ENCODE peak calls at places on chromosome 10, in five cellular contexts. C is brain microvascular endothelial cell, Y is sigmoid colon, E is foreskin keratinocyte, K is AG09309. G is an unnamed sample.

GRCh38 chr10:80453715-80454525 is at the start of gene TSPAN14:
- DNase-seq in C (peak), Y (peak), E (peak), K (no peak), G (peak)

GRCh38 chr10:78331391-78331922 is 297.8 kb downstream of the RPS24 start:
- DNase-seq in C (peak), Y (peak), E (no peak), K (no peak), G (no peak)

GRCh38 chr10:98195132-98195531 is 60.7 kb downstream of the R3HCC1L start:
- DNase-seq in C (no peak), Y (no peak), E (no peak), K (no peak), G (no peak)

GRCh38 chr10:13587367-13587766 is 602 bp downstream of the PRPF18 start:
- DNase-seq in C (no peak), Y (no peak), E (peak), K (no peak), G (peak)

GRCh38 chr10:106582291-106582690 is 582.2 kb downstream of the SORCS1 start:
- DNase-seq in C (no peak), Y (no peak), E (no peak), K (no peak), G (peak)

GRCh38 chr10:61021926-61022325 is 77.9 kb upstream of the RHOBTB1 start:
- DNase-seq in C (no peak), Y (no peak), E (no peak), K (no peak), G (no peak)

GRCh38 chr10:66215005-66215404 is 710.8 kb upstream of the LRRTM3 start:
- DNase-seq in C (no peak), Y (no peak), E (no peak), K (no peak), G (peak)

GRCh38 chr10:5486852-5487235 is 12.5 kb downstream of the CALML5 start:
- DNase-seq in C (no peak), Y (peak), E (no peak), K (no peak), G (no peak)

GRCh38 chr10:48700071-48700470 is 15.4 kb downstream of the WDFY4 start:
- DNase-seq in C (no peak), Y (no peak), E (no peak), K (no peak), G (no peak)

GRCh38 chr10:79068203-79068561 is 584 bp upstream of the ZMIZ1 start:
- DNase-seq in C (no peak), Y (no peak), E (no peak), K (no peak), G (peak)

GRCh38 chr10:86243651-86244155 is 122.9 kb downstream of the GRID1 start:
- DNase-seq in C (no peak), Y (no peak), E (no peak), K (no peak), G (no peak)

GRCh38 chr10:26790596-26790995 is 70.2 kb downstream of the ABI1 start:
- DNase-seq in C (peak), Y (no peak), E (no peak), K (peak), G (peak)

GRCh38 chr10:87734987-87735827 is 75.5 kb downstream of the PAPSS2 start:
- DNase-seq in C (peak), Y (no peak), E (peak), K (peak), G (peak)

GRCh38 chr10:86752311-86752710 is 4.1 kb upstream of the BMPR1A start:
- DNase-seq in C (no peak), Y (no peak), E (no peak), K (no peak), G (no peak)

DNA sequence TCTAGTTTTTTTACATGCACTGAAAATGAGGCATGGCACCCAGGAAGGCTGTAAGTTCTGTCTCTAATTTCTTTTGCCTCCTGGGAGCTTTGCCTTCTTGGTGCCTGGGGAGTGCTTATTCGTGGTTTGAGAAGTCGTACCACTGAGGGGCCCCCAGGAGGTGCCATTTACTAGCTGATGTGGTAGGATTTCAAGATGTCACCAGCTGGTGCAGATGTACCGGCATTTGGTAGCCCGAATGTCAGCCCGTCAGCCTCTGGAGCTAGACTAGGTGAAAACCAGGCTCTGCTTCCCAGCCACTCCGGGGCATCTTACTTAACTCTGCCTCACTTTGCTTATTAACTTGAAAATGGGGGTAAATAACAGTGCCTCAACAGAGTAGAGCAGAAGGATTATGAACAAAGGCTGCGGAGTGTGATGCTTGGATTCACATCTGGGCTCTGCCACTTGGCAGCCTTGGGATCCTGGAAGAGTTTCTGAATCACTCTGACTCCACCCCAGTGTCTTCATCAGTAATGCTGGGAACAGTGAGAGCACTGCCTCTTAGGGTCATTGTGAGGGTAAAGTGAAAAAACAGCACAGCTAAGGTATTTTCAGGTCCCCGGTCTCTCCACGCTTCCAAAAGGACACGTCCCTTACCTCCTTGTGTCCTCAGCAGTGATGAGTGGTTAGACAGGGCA is 31.4 kb upstream of the BTBD16 start:
- DNase-seq in C (peak), Y (no peak), E (no peak), K (peak), G (no peak)
- TF ChIP-seq CTCF in C (no peak), Y (no peak), E (no peak), K (no peak), G (no peak)

DNA sequence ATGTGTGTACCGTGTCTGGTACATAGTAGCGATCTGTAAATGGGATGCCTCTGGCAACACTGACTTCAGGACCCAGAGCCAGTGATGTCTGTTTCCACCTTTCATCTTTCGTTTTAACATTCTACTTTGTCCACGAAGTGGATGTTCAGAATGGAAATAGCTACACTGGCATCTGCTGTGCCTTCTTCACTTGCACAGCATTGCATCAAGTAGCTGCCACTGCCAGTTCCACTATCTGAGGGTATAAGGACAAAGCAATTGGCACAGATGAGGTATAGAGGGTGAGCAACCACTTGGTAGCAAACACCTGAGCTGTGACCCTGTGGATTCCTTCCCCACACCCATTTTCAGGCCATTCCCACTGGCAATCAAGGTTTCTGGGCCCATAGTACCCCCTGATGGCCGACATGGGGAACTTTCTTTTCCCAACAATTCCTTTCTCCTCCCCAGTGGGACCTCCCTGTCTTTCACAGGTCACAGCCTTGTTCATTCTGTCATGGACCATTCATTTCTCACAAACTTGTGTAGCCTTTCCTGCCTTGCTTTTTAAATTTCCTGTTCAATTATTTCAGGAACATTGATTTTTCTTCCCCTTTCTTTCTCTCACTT is 4.0 kb downstream of the ITGA8 start:
- DNase-seq in C (peak), Y (no peak), E (no peak), K (no peak), G (peak)
- TF ChIP-seq CTCF in C (peak), Y (no peak), E (peak), K (peak), G (peak)

GRCh38 chr10:17730667-17731066 is 21.3 kb upstream of the TMEM236 start:
- DNase-seq in C (no peak), Y (no peak), E (no peak), K (no peak), G (no peak)
- TF ChIP-seq CTCF in C (no peak), Y (no peak), E (no peak), K (no peak), G (no peak)

GRCh38 chr10:73997479-73997805 is 474 bp upstream of the VCL start:
- DNase-seq in C (no peak), Y (no peak), E (no peak), K (no peak), G (no peak)

GRCh38 chr10:73999703-74000102 is 1.8 kb downstream of the VCL start:
- DNase-seq in C (no peak), Y (no peak), E (peak), K (no peak), G (no peak)

GRCh38 chr10:73997806-73998622 is at the start of gene VCL:
- DNase-seq in C (peak), Y (peak), E (peak), K (peak), G (peak)

GRCh38 chr10:74000892-74001669 is 3.2 kb downstream of the VCL start:
- DNase-seq in C (no peak), Y (no peak), E (no peak), K (no peak), G (no peak)

DNA sequence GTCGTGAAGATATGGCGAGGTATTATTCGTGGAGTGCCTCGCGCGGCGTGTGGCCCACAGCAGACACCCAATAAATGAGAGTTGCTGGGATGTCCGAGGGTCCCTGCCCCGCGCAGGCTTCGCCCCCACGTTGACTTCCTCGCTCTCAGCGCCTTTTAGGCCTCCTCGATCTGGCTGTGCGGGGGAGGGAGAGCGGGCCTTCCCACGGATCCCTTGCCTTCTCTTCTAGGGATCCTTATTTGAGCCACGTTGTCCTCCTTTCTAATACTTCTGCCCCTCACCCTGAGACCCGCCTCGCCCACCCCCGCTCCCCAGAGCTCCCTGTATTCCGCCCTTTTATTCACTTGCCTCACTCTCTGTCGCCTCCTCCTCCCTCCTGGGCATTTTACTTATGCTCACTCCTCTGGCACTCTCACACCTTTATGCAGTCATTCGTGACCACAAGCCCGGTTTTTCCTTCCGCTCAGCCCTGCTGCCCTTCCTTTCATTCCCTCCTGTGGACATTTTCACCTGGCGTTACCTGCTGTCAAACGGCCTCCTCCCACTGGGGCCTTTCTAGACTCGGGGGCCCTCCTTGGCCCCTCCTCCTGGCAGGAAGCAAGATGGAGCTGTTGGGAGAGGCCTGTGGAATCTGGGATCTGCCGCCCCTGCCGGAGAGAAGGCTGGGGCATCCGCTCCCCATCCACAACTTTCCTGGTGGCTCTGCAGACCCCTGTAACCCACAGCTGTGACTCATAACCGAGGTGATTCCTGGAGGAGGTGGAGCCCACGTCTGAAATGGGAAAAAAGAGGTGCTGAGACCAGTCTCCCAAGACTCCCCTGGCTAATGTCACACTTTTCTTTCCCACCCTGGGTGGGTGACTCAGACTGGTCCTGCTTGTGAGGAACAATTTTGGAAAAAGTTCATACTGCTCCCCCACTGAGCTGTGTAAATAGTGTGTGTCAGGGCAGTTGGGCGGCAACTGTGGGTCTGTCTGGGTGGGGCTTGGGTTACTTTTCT is 1.0 kb downstream of the VCL start:
- DNase-seq in C (peak), Y (peak), E (peak), K (no peak), G (peak)
- TF ChIP-seq CTCF in C (peak), Y (peak), E (peak), K (peak), G (no peak)

GRCh38 chr10:124683816-124684215 is 60.4 kb downstream of the FAM53B start:
- DNase-seq in C (no peak), Y (no peak), E (no peak), K (no peak), G (no peak)
- TF ChIP-seq CTCF in C (no peak), Y (no peak), E (no peak), K (no peak), G (no peak)

DNA sequence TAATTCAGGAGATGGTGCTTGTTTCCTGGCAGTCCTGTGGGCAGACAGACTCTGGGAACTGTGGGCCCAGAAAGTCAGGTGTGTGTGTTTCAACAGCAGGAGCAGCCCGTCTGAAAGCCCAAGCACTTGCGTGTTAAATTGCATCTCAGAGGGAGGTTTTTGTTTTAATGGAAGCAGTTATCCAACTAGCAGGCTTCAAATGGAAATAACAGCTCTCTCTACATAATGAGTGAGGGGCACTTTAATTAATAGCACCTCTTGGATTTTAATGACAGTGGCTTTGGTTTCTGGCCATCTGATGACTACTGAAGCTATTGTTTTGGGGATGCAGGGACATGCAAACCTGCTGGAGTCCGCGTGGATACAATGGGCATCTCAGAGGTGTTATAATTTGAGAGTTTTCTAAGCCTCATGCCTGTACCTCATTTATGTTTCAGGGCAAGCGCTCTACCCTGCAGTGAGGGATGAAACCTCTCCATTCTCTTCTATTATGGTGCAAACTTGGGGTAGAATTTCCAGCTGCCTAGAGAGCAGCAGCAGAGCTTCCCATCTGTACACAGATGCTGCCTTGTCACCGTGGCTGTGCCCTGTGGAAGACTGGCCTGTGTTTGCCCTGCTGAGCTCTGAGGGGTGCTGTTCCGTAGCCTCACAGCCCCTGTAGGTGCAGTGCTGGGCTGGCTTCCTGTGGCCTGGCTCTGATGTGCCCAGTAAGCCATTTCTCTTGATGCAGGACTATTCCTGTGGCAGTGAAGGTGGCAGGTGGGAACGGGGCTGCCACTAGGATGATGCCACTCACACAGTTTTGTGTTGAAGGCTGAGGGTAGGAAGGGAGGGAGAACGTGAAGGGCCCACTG is 206.6 kb upstream of the GPR26 start:
- DNase-seq in C (no peak), Y (peak), E (no peak), K (no peak), G (no peak)
- TF ChIP-seq CTCF in C (no peak), Y (no peak), E (no peak), K (no peak), G (no peak)

GRCh38 chr10:7409045-7409731 is 1.6 kb downstream of the SFMBT2 start:
- DNase-seq in C (no peak), Y (no peak), E (peak), K (no peak), G (peak)
- TF ChIP-seq CTCF in C (peak), Y (no peak), E (no peak), K (no peak), G (no peak)

GRCh38 chr10:17737021-17737965 is 14.7 kb upstream of the TMEM236 start:
- DNase-seq in C (no peak), Y (no peak), E (peak), K (no peak), G (peak)
- TF ChIP-seq CTCF in C (peak), Y (peak), E (peak), K (peak), G (peak)

GRCh38 chr10:47024046-47024322 is 112.8 kb downstream of the PTPN20 start:
- DNase-seq in C (no peak), Y (no peak), E (no peak), K (no peak), G (no peak)

GRCh38 chr10:47022311-47023131 is 111.3 kb downstream of the PTPN20 start:
- DNase-seq in C (no peak), Y (peak), E (no peak), K (no peak), G (no peak)

GRCh38 chr10:47020491-47020890 is 109.3 kb downstream of the PTPN20 start:
- DNase-seq in C (peak), Y (no peak), E (peak), K (no peak), G (no peak)

GRCh38 chr10:47023237-47024045 is 112.2 kb downstream of the PTPN20 start:
- DNase-seq in C (no peak), Y (peak), E (no peak), K (no peak), G (no peak)

GRCh38 chr10:47021850-47022249 is 110.6 kb downstream of the PTPN20 start:
- DNase-seq in C (no peak), Y (no peak), E (no peak), K (no peak), G (no peak)
- TF ChIP-seq CTCF in C (peak), Y (no peak), E (peak), K (no peak), G (no peak)